ENCODE peak calls at places on chromosomes 7 and 10, in five cellular contexts. R, I, N, V and X are unnamed samples.
A peak's percentile ranks its signal among the peaks of the same experiment; 100 is the strongest.

GRCh38 chr7:112064627-112065385 is 141.4 kb downstream of the DOCK4 start:
- DNase-seq in N (no peak), V (no peak), R (no peak), I (no peak), X (no peak)

GRCh38 chr7:102009628-102010027 is 192.2 kb downstream of the CUX1 start:
- DNase-seq in N (no peak), R (no peak), I (no peak), V (no peak), X (no peak)

GRCh38 chr10:114033566-114033965 is 10.1 kb upstream of the ADRB1 start:
- DNase-seq in V (no peak), I (no peak), R (no peak), N (no peak), X (no peak)

GRCh38 chr10:121567569-121567968 is 30.7 kb downstream of the FGFR2 start:
- DNase-seq in V (no peak), R (no peak), N (no peak), I (no peak), X (no peak)

GRCh38 chr10:86346169-86346793 is 20.3 kb downstream of the GRID1 start:
- DNase-seq in I (no peak), N (no peak), R (no peak), V (peak; percentile 92), X (no peak)

GRCh38 chr10:94042001-94042813 is 48.5 kb downstream of the PLCE1 start:
- DNase-seq in I (peak; percentile 7), R (peak; percentile 12), V (no peak), N (no peak), X (peak; percentile 49)

GRCh38 chr7:30087371-30087770 is 47.4 kb upstream of the MTURN start:
- DNase-seq in I (no peak), R (no peak), V (no peak), N (no peak), X (no peak)

GRCh38 chr10:78981257-78981969 is 87.4 kb upstream of the ZMIZ1 start:
- DNase-seq in I (no peak), V (no peak), R (no peak), N (no peak), X (no peak)

GRCh38 chr7:103299660-103300059 is 2.4 kb downstream of the PMPCB start:
- DNase-seq in I (no peak), R (no peak), V (no peak), N (no peak), X (no peak)

GRCh38 chr7:43890468-43890867 is 15.9 kb downstream of the URGCP start:
- DNase-seq in N (no peak), I (no peak), V (no peak), R (no peak), X (no peak)

GRCh38 chr10:13117842-13118783 is 18.1 kb downstream of the OPTN start:
- DNase-seq in N (no peak), V (no peak), R (no peak), I (no peak), X (no peak)

GRCh38 chr7:27784399-27785053 is 44.6 kb downstream of the TAX1BP1 start:
- DNase-seq in N (peak; percentile 55), R (peak; percentile 76), I (no peak), V (peak; percentile 40), X (no peak)

GRCh38 chr7:106063692-106064091 is 48.4 kb downstream of the SYPL1 start:
- DNase-seq in N (no peak), R (no peak), V (no peak), I (no peak), X (no peak)

GRCh38 chr7:100680589-100681271 is 7.2 kb downstream of the GNB2 start:
- DNase-seq in R (no peak), N (no peak), I (no peak), V (peak; percentile 50), X (no peak)

GRCh38 chr7:20596653-20597052 is 18.8 kb upstream of the ABCB5 start:
- DNase-seq in I (no peak), R (no peak), V (no peak), N (no peak), X (no peak)

GRCh38 chr10:35335718-35336083 is 608 bp upstream of the CCNY start:
- DNase-seq in I (no peak), R (no peak), V (no peak), N (no peak), X (peak; percentile 44)

GRCh38 chr10:124725791-124726190 is 18.4 kb downstream of the FAM53B start:
- DNase-seq in N (no peak), R (no peak), V (no peak), I (no peak), X (no peak)

GRCh38 chr10:62742447-62743105 is 61.9 kb upstream of the ADO start:
- DNase-seq in R (no peak), N (no peak), V (no peak), I (no peak), X (no peak)

GRCh38 chr10:93079663-93080349 is 6.1 kb downstream of the CYP26A1 start:
- DNase-seq in V (no peak), R (no peak), I (no peak), N (no peak), X (no peak)

GRCh38 chr10:73576178-73576889 is 14.8 kb downstream of the USP54 start:
- DNase-seq in N (no peak), I (peak; percentile 17), R (no peak), V (no peak), X (no peak)

GRCh38 chr7:12623885-12624498 is 53.5 kb downstream of the SCIN start:
- DNase-seq in V (peak; percentile 29), I (no peak), R (peak; percentile 13), N (peak; percentile 21), X (peak; percentile 65)

GRCh38 chr7:100825760-100826545 is 1.4 kb downstream of the EPHB4 start:
- DNase-seq in I (no peak), V (peak; percentile 82), N (peak; percentile 57), R (no peak), X (peak; percentile 48)

GRCh38 chr7:131502810-131503545 is 53.5 kb downstream of the PODXL start:
- DNase-seq in N (peak; percentile 28), I (no peak), R (no peak), V (peak; percentile 75), X (no peak)

GRCh38 chr7:29794959-29795629 is 11.2 kb upstream of the WIPF3 start:
- DNase-seq in N (no peak), R (no peak), V (no peak), I (no peak), X (no peak)

GRCh38 chr7:23863209-23863798 is 153.3 kb downstream of the STK31 start:
- DNase-seq in N (peak; percentile 27), R (peak; percentile 45), I (no peak), V (peak; percentile 53), X (peak; percentile 22)

GRCh38 chr10:119233821-119234220 is 26.4 kb downstream of the GRK5 start:
- DNase-seq in I (no peak), N (no peak), V (no peak), R (no peak), X (no peak)

GRCh38 chr10:52563361-52563760 is 209.2 kb downstream of the MBL2 start:
- DNase-seq in R (no peak), N (no peak), V (no peak), I (no peak), X (no peak)

GRCh38 chr10:36679554-36679953 is 445.8 kb upstream of the ANKRD30A start:
- DNase-seq in R (no peak), I (no peak), N (no peak), V (no peak), X (no peak)

GRCh38 chr10:86203162-86203905 is 163.3 kb downstream of the GRID1 start:
- DNase-seq in V (no peak), I (no peak), N (peak; percentile 10), R (no peak), X (peak; percentile 88)

GRCh38 chr7:157529768-157530560 is 193.2 kb downstream of the DNAJB6 start:
- DNase-seq in N (no peak), V (no peak), R (no peak), I (no peak), X (no peak)

GRCh38 chr7:4015996-4016395 is 666.1 kb upstream of the FOXK1 start:
- DNase-seq in I (no peak), R (no peak), V (no peak), N (no peak), X (no peak)
- TF ChIP-seq JUND in I (no peak), R (no peak), V (no peak), N (no peak), X (no peak)

GRCh38 chr10:70662362-70663220 is 9.7 kb upstream of the ADAMTS14 start:
- DNase-seq in V (no peak), I (no peak), R (no peak), N (no peak), X (no peak)

GRCh38 chr10:70658582-70659136 is 13.6 kb upstream of the ADAMTS14 start:
- DNase-seq in I (no peak), N (no peak), R (no peak), V (no peak), X (no peak)

GRCh38 chr10:70664702-70665195 is 7.6 kb upstream of the ADAMTS14 start:
- DNase-seq in R (no peak), I (no peak), N (peak; percentile 71), V (peak; percentile 78), X (no peak)

GRCh38 chr10:70660722-70661121 is 11.6 kb upstream of the ADAMTS14 start:
- DNase-seq in N (peak; percentile 62), V (no peak), R (no peak), I (no peak), X (no peak)

GRCh38 chr10:70661623-70662361 is 10.5 kb upstream of the ADAMTS14 start:
- DNase-seq in I (no peak), V (no peak), R (no peak), N (no peak), X (no peak)
- TF ChIP-seq JUND in I (no peak), V (no peak), R (no peak), N (no peak), X (no peak)

DNA sequence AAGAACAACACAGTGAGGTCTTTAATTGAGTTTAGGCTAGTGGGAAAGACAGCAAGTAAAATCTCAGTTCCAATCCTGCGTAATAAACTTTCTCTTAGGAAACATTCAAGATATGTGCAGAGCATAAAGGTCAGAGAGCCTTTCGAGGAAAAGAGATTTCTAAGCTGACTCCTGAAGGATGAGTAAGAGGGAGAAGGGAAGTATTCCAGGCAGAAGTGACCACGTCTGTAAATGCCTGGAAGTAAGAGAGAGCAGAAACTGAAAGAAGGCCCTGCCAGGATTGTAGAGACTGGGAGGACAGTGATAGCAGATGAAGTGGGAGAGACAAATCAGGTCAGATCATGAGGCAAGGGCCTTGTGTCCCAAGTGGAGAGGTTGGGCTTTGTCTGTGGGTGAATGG is 41.8 kb downstream of the PNLIPRP3 start:
- DNase-seq in R (no peak), I (no peak), V (no peak), N (no peak), X (no peak)
- TF ChIP-seq JUND in R (no peak), I (no peak), V (no peak), N (no peak), X (no peak)

DNA sequence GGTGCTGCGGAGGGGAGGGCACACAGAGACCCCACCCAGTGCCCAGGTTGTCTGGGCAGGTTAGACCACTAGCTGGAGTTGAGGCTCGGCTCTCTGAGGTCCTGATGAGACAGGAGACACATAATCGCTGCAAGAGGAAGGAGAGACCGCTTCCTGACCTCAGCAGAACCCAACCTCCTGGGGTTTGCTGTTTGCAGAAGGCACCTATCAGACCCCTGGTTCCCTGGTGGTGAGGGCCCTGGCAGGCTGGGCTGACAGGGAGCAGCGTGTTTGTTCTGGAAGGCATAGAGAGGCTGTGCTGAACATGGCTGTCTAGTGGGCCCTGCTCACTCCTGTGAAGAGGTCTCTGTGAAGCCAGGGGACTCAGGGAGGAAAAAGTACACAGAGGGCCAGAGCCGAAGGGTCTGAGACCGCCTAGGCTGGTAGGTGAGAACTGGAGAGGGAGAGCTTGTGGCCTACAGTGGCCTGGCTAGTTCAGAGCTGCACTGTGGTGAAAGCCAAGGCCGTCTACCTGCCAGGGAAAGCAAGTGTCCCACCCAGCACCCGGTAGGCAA is 39.4 kb upstream of the NPFFR1 start:
- DNase-seq in V (no peak), R (no peak), N (no peak), I (no peak), X (no peak)
- TF ChIP-seq JUND in V (no peak), R (no peak), N (no peak), I (no peak), X (no peak)